ENCODE peak calls at places on chromosomes 12 and 14, in four cellular contexts. One of them, this sample, is unnamed.

GRCh38 chr14:93748208-93749080 is 39.8 kb downstream of the PRIMA1 start:
- DNase-seq in nephron progenitor cell: no peak
- DNase-seq in fibroblast of pulmonary artery: no peak
- DNase-seq in mucosa of descending colon: no peak
- DNase-seq in this sample: no peak

GRCh38 chr12:84924956-84925355 is 12.4 kb upstream of the SLC6A15 start:
- DNase-seq in nephron progenitor cell: no peak
- DNase-seq in fibroblast of pulmonary artery: peak
- DNase-seq in mucosa of descending colon: no peak
- DNase-seq in this sample: no peak

GRCh38 chr12:110223777-110224378 is 57.2 kb upstream of the ATP2A2 start:
- DNase-seq in nephron progenitor cell: no peak
- DNase-seq in fibroblast of pulmonary artery: peak
- DNase-seq in mucosa of descending colon: no peak
- DNase-seq in this sample: no peak

GRCh38 chr12:119061208-119061796 is 80.0 kb downstream of the SRRM4 start:
- DNase-seq in nephron progenitor cell: peak
- DNase-seq in fibroblast of pulmonary artery: peak
- DNase-seq in mucosa of descending colon: no peak
- DNase-seq in this sample: no peak

GRCh38 chr14:84254205-84254788 is 1275.6 kb upstream of the FLRT2 start:
- DNase-seq in nephron progenitor cell: peak
- DNase-seq in fibroblast of pulmonary artery: peak
- DNase-seq in mucosa of descending colon: no peak
- DNase-seq in this sample: no peak

GRCh38 chr12:30146561-30146960 is 362.8 kb upstream of the TMTC1 start:
- DNase-seq in nephron progenitor cell: no peak
- DNase-seq in fibroblast of pulmonary artery: no peak
- DNase-seq in mucosa of descending colon: no peak
- DNase-seq in this sample: no peak

GRCh38 chr12:52798671-52799497 is 3.0 kb upstream of the KRT3 start:
- DNase-seq in nephron progenitor cell: no peak
- DNase-seq in fibroblast of pulmonary artery: no peak
- DNase-seq in mucosa of descending colon: no peak
- DNase-seq in this sample: no peak

GRCh38 chr12:65525501-65526141 is 247.1 kb downstream of the MSRB3 start:
- DNase-seq in nephron progenitor cell: no peak
- DNase-seq in fibroblast of pulmonary artery: peak
- DNase-seq in mucosa of descending colon: no peak
- DNase-seq in this sample: peak

GRCh38 chr14:90517431-90517841 is 120.6 kb downstream of the CALM1 start:
- DNase-seq in nephron progenitor cell: no peak
- DNase-seq in fibroblast of pulmonary artery: no peak
- DNase-seq in mucosa of descending colon: peak
- DNase-seq in this sample: no peak

GRCh38 chr14:20686386-20687143 is 2.0 kb upstream of the ANG start:
- DNase-seq in nephron progenitor cell: no peak
- DNase-seq in fibroblast of pulmonary artery: no peak
- DNase-seq in mucosa of descending colon: no peak
- DNase-seq in this sample: no peak

GRCh38 chr14:61977217-61977616 is 215.0 kb downstream of the SNAPC1 start:
- DNase-seq in nephron progenitor cell: no peak
- DNase-seq in fibroblast of pulmonary artery: no peak
- DNase-seq in mucosa of descending colon: no peak
- DNase-seq in this sample: no peak

GRCh38 chr12:71904629-71905028 is 34.0 kb upstream of the TPH2 start:
- DNase-seq in nephron progenitor cell: no peak
- DNase-seq in fibroblast of pulmonary artery: peak
- DNase-seq in mucosa of descending colon: no peak
- DNase-seq in this sample: no peak

GRCh38 chr14:54698501-54698900 is 131.6 kb downstream of the SAMD4A start:
- DNase-seq in nephron progenitor cell: no peak
- DNase-seq in fibroblast of pulmonary artery: no peak
- DNase-seq in mucosa of descending colon: no peak
- DNase-seq in this sample: no peak

GRCh38 chr14:65321370-65321875 is 91.1 kb upstream of the FUT8 start:
- DNase-seq in nephron progenitor cell: no peak
- DNase-seq in fibroblast of pulmonary artery: no peak
- DNase-seq in mucosa of descending colon: no peak
- DNase-seq in this sample: no peak

GRCh38 chr12:31369712-31370521 is 44.0 kb upstream of the SINHCAF start:
- DNase-seq in nephron progenitor cell: peak
- DNase-seq in fibroblast of pulmonary artery: peak
- DNase-seq in mucosa of descending colon: no peak
- DNase-seq in this sample: no peak

GRCh38 chr12:575129-575502 is 88.1 kb downstream of the NINJ2 start:
- DNase-seq in nephron progenitor cell: no peak
- DNase-seq in fibroblast of pulmonary artery: no peak
- DNase-seq in mucosa of descending colon: no peak
- DNase-seq in this sample: no peak

GRCh38 chr12:49231881-49232650 is 32.8 kb upstream of the TUBA1C start:
- DNase-seq in nephron progenitor cell: no peak
- DNase-seq in fibroblast of pulmonary artery: no peak
- DNase-seq in mucosa of descending colon: no peak
- DNase-seq in this sample: no peak
- TF ChIP-seq CTCF in nephron progenitor cell: no peak
- TF ChIP-seq CTCF in fibroblast of pulmonary artery: no peak
- TF ChIP-seq CTCF in mucosa of descending colon: no peak
- TF ChIP-seq CTCF in this sample: no peak

GRCh38 chr14:52551696-52552062 is 626 bp downstream of the TXNDC16 start:
- DNase-seq in nephron progenitor cell: no peak
- DNase-seq in fibroblast of pulmonary artery: peak
- DNase-seq in mucosa of descending colon: no peak
- DNase-seq in this sample: no peak

GRCh38 chr14:52552063-52552988 is at the start of the genes GPR137C and TXNDC16:
- DNase-seq in nephron progenitor cell: peak
- DNase-seq in fibroblast of pulmonary artery: peak
- DNase-seq in mucosa of descending colon: peak
- DNase-seq in this sample: peak

GRCh38 chr14:52553002-52553670 is 500 bp downstream of the GPR137C start:
- DNase-seq in nephron progenitor cell: peak
- DNase-seq in fibroblast of pulmonary artery: peak
- DNase-seq in mucosa of descending colon: peak
- DNase-seq in this sample: peak

GRCh38 chr14:52551205-52551604 is 1.1 kb downstream of the TXNDC16 start:
- DNase-seq in nephron progenitor cell: no peak
- DNase-seq in fibroblast of pulmonary artery: no peak
- DNase-seq in mucosa of descending colon: no peak
- DNase-seq in this sample: no peak

GRCh38 chr14:52553671-52554575 is 1.3 kb downstream of the GPR137C start:
- DNase-seq in nephron progenitor cell: peak
- DNase-seq in fibroblast of pulmonary artery: peak
- DNase-seq in mucosa of descending colon: peak
- DNase-seq in this sample: peak
- TF ChIP-seq CTCF in nephron progenitor cell: no peak
- TF ChIP-seq CTCF in fibroblast of pulmonary artery: no peak
- TF ChIP-seq CTCF in mucosa of descending colon: no peak
- TF ChIP-seq CTCF in this sample: no peak

DNA sequence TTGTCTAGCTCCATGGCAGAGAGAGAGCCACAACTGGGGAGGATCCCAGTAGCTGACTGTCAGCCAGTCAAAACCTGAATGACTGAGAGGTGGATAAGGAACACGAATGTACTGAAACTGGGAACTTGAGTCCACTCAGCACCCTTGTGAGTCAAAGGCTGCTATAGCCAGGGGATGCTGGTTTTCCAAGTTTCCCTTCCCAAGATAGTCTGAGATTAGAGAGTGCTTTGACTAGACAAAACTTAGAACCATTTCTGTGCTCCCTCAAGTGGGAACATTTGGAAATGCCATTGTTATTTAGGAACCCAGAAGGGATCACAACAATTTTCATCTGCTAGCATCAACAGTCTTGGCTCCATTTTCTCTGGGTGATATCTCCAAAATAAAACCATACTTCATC is 4.0 kb downstream of the PRKAG1 start:
- DNase-seq in nephron progenitor cell: no peak
- DNase-seq in fibroblast of pulmonary artery: peak
- DNase-seq in mucosa of descending colon: no peak
- DNase-seq in this sample: no peak
- TF ChIP-seq CTCF in nephron progenitor cell: no peak
- TF ChIP-seq CTCF in fibroblast of pulmonary artery: peak
- TF ChIP-seq CTCF in mucosa of descending colon: no peak
- TF ChIP-seq CTCF in this sample: peak

GRCh38 chr14:106831322-106831720 is 1304.9 kb downstream of the TMEM121 start:
- DNase-seq in nephron progenitor cell: peak
- DNase-seq in fibroblast of pulmonary artery: no peak
- DNase-seq in mucosa of descending colon: peak
- DNase-seq in this sample: peak
- TF ChIP-seq CTCF in nephron progenitor cell: no peak
- TF ChIP-seq CTCF in fibroblast of pulmonary artery: no peak
- TF ChIP-seq CTCF in mucosa of descending colon: no peak
- TF ChIP-seq CTCF in this sample: no peak

This sample was measured in osteocyte.